ENCODE peak calls at places on chromosomes 6 and 20, in five cellular contexts. X is heart right ventricle, Q is left ventricle myocardium inferior, Z is breast epithelium, J is neural progenitor cell. O is an unnamed sample.
A peak's percentile ranks its signal among the peaks of the same experiment; 100 is the strongest.

GRCh38 chr6:106910999-106911949 is 63.3 kb downstream of the CD24 start:
- DNase-seq in Q (no peak), Z (no peak), J (no peak), X (no peak), O (no peak)

GRCh38 chr6:62803094-62803493 is 408.2 kb upstream of the FKBP1C start:
- DNase-seq in J (no peak), X (no peak), Q (no peak), Z (no peak), O (no peak)

GRCh38 chr6:7147051-7147671 is 39.4 kb downstream of the RREB1 start:
- DNase-seq in J (peak; percentile 75), Z (no peak), X (no peak), Q (no peak), O (no peak)

GRCh38 chr20:22617160-22617559 is 32.8 kb upstream of the FOXA2 start:
- DNase-seq in Q (no peak), J (no peak), X (no peak), Z (no peak), O (peak; percentile 62)

GRCh38 chr20:24303393-24303792 is 166.0 kb upstream of the SYNDIG1 start:
- DNase-seq in Z (no peak), X (no peak), J (peak; percentile 10), Q (no peak), O (no peak)

GRCh38 chr6:33966536-33966935 is 162.7 kb upstream of the MLN start:
- DNase-seq in X (no peak), Z (no peak), J (no peak), Q (no peak), O (no peak)

GRCh38 chr6:111980168-111980567 is 73.7 kb upstream of the CCN6 start:
- DNase-seq in J (no peak), X (no peak), Z (no peak), Q (peak; percentile 24), O (no peak)

GRCh38 chr6:155381856-155382690 is 67.8 kb upstream of the TFB1M start:
- DNase-seq in Q (no peak), J (no peak), Z (no peak), X (no peak), O (no peak)

GRCh38 chr6:43737272-43738081 is 32.5 kb upstream of the VEGFA start:
- DNase-seq in J (peak; percentile 32), Q (peak; percentile 59), Z (no peak), X (peak; percentile 67), O (no peak)

GRCh38 chr6:144297498-144298166 is 12.5 kb downstream of the UTRN start:
- DNase-seq in Q (no peak), X (no peak), Z (no peak), J (no peak), O (no peak)

GRCh38 chr6:15626878-15627683 is 35.7 kb downstream of the DTNBP1 start:
- DNase-seq in Z (no peak), X (no peak), J (no peak), Q (no peak), O (no peak)

GRCh38 chr20:22805219-22805618 is 220.8 kb upstream of the FOXA2 start:
- DNase-seq in Z (no peak), X (no peak), J (no peak), Q (peak; percentile 34), O (no peak)

GRCh38 chr6:8269856-8270454 is 165.4 kb downstream of the SLC35B3 start:
- DNase-seq in Q (no peak), Z (no peak), X (no peak), J (no peak), O (no peak)

GRCh38 chr6:110884321-110884720 is 9.7 kb downstream of the AMD1 start:
- DNase-seq in J (no peak), X (no peak), Z (no peak), Q (no peak), O (no peak)

GRCh38 chr20:46875059-46875458 is 19.6 kb upstream of the EYA2 start:
- DNase-seq in Q (no peak), X (no peak), J (no peak), Z (no peak), O (no peak)

GRCh38 chr6:20905377-20905776 is 371.1 kb downstream of the CDKAL1 start:
- DNase-seq in X (no peak), J (no peak), Z (no peak), Q (no peak), O (no peak)

GRCh38 chr6:164477126-164477525 is 832.3 kb downstream of the C6orf118 start:
- DNase-seq in J (no peak), Z (no peak), X (no peak), Q (no peak), O (no peak)

GRCh38 chr6:107543567-107543966 is 53.6 kb downstream of the SOBP start:
- DNase-seq in J (no peak), Q (no peak), Z (no peak), X (no peak), O (no peak)

GRCh38 chr20:25129428-25129827 is 47.5 kb upstream of the VSX1 start:
- DNase-seq in Z (no peak), J (no peak), X (no peak), Q (no peak), O (no peak)

GRCh38 chr6:74606488-74607135 is 599.2 kb downstream of the COL12A1 start:
- DNase-seq in Z (no peak), J (no peak), Q (no peak), X (no peak), O (no peak)

GRCh38 chr6:89118931-89119330 is 1.1 kb upstream of the SRSF12 start:
- DNase-seq in Z (no peak), Q (no peak), J (no peak), X (no peak), O (no peak)

GRCh38 chr6:13593103-13593502 is 18.7 kb downstream of the SIRT5 start:
- DNase-seq in Q (no peak), X (no peak), Z (no peak), J (no peak), O (no peak)

GRCh38 chr6:35042451-35042850 is 98.7 kb downstream of the TCP11 start:
- DNase-seq in Q (no peak), Z (no peak), J (no peak), X (no peak), O (no peak)

GRCh38 chr6:4210619-4211419 is 75.4 kb upstream of the ECI2 start:
- DNase-seq in J (peak; percentile 70), X (peak; percentile 41), Z (peak; percentile 20), Q (peak; percentile 48), O (peak; percentile 45)

GRCh38 chr6:123604067-123604466 is 32.7 kb downstream of the TRDN start:
- DNase-seq in J (peak; percentile 27), Z (no peak), X (no peak), Q (no peak), O (no peak)

GRCh38 chr6:166485651-166486535 is 100.6 kb downstream of the RAMACL start:
- DNase-seq in Q (peak; percentile 13), J (no peak), X (no peak), Z (no peak), O (no peak)

GRCh38 chr6:157974967-157975366 is 6.7 kb upstream of the SYNJ2 start:
- DNase-seq in Q (no peak), Z (no peak), J (no peak), X (no peak), O (no peak)

GRCh38 chr20:2800590-2801458 is at the start of gene CPXM1:
- DNase-seq in Q (no peak), Z (no peak), X (no peak), J (peak; percentile 90), O (no peak)

GRCh38 chr6:2817778-2818443 is 23.8 kb downstream of the SERPINB1 start:
- DNase-seq in X (no peak), Z (no peak), Q (no peak), J (no peak), O (no peak)

GRCh38 chr20:40459299-40459698 is 229.7 kb downstream of the MAFB start:
- DNase-seq in Q (no peak), J (no peak), Z (no peak), X (no peak), O (no peak)

GRCh38 chr6:144248470-144249301 is 36.4 kb upstream of the UTRN start:
- DNase-seq in Z (no peak), Q (no peak), J (no peak), X (no peak), O (no peak)

GRCh38 chr6:117521785-117522502 is 39.5 kb downstream of the DCBLD1 start:
- DNase-seq in Q (no peak), Z (no peak), J (no peak), X (no peak), O (no peak)

GRCh38 chr20:56204206-56204605 is 44.3 kb upstream of the MC3R start:
- DNase-seq in Q (no peak), Z (no peak), X (no peak), J (no peak), O (no peak)

GRCh38 chr20:56202493-56203077 is 45.9 kb upstream of the MC3R start:
- DNase-seq in Z (no peak), Q (no peak), J (no peak), X (no peak), O (no peak)

GRCh38 chr20:56195946-56196345 is 52.6 kb upstream of the MC3R start:
- DNase-seq in J (no peak), Q (no peak), X (no peak), Z (no peak), O (no peak)

GRCh38 chr20:56205350-56205749 is 43.2 kb upstream of the MC3R start:
- DNase-seq in J (no peak), Q (no peak), X (no peak), Z (peak; percentile 45), O (no peak)

GRCh38 chr20:56200456-56200855 is 48.1 kb upstream of the MC3R start:
- DNase-seq in X (no peak), J (no peak), Z (no peak), Q (no peak), O (no peak)
- H3K9me3 ChIP-seq in X (peaks cover 27% of the 10 kb centered on the region), J (no peaks in the 10 kb centered on the region), Z (no peaks in the 10 kb centered on the region), Q (peaks cover 25% of the 10 kb centered on the region), O (no peaks in the 10 kb centered on the region)

DNA sequence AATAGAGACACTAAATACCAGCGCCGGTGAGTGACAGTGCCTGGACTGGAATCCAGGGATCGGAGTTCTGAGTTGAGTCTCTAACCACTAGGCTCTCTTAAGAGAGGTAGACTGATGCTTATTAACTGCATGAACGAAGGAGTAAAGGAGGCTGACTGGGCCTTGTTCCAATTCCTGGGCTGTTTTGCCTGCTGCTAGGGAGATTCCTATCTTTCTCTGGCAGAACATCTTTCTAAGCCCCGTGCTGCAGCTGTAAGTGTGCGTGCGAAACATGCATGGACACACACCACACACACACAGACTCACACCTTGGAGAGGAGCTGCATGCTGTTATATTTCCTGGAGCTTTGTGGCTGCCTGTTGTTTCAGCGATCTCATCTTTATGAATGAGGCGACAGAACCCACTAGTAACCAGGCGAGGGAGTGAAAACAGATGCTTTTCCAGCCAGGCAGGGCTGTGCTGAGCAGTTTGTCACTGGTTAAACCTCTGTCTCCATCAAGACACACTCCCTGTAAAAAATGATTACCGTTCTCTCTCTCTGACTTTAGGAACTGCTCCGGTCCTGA is 157.3 kb upstream of the ZNF217 start:
- DNase-seq in J (no peak), X (no peak), Z (no peak), Q (no peak), O (no peak)
- H3K4me1 ChIP-seq in J (peaks cover 40% of the 10 kb centered on the region), X (peaks cover 8% of the 10 kb centered on the region), Z (no peaks in the 10 kb centered on the region), Q (peaks cover 14% of the 10 kb centered on the region), O (peaks cover 18% of the 10 kb centered on the region)

DNA sequence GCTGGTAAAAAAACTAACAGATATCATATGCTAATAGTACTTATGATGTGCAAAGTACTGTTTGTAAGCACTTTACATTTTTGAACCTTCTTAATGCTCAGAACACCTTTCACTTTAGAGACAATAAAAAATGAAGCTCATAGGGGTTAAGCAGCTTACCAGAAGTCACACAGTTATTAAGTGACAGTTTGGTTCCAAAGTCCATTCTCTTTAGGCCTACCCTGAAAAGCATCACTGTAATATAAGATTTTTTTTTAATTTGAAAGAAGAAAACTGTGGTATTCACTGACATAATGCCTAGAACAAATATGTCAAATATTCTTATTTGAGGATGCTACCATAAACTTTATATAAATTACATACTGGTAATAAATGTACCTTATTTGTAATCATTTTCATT is 127.6 kb upstream of the RUNX2 start:
- DNase-seq in J (no peak), X (no peak), Z (no peak), Q (no peak), O (no peak)
- H3K4me3 ChIP-seq in J (no peak overlapping the region), X (no peak overlapping the region), Z (no peak overlapping the region), Q (no peak overlapping the region), O (no peak overlapping the region)

GRCh38 chr6:161212902-161213301 is 61.0 kb downstream of the AGPAT4 start:
- DNase-seq in J (no peak), Q (no peak), X (no peak), Z (no peak), O (no peak)
- H3K9me3 ChIP-seq in J (peaks cover 29% of the 10 kb centered on the region), Q (peaks cover 16% of the 10 kb centered on the region), X (peaks cover 29% of the 10 kb centered on the region), Z (no peaks in the 10 kb centered on the region), O (no peaks in the 10 kb centered on the region)

O was measured in pancreas.